ENCODE peak calls at places on chromosomes 2 and 18, in seven cellular contexts. V is IMR-90, Y is H1, G is neuronal stem cell, L is mesenchymal stem cell, M is H9, D is mesendoderm. E is an unnamed sample.

GRCh38 chr2:239339726-239340654 is 60.8 kb downstream of the HDAC4 start:
- DNase-seq in V (no peak), Y (no peak), G (no peak), L (no peak), M (no peak), D (no peak), E (no peak)

GRCh38 chr18:23864620-23865019 is 149.9 kb upstream of the TTC39C start:
- DNase-seq in V (no peak), Y (no peak), G (no peak), L (no peak), M (no peak), D (no peak), E (peak)

GRCh38 chr2:175964195-175964594 is 37.9 kb downstream of the LNPK start:
- DNase-seq in V (no peak), Y (no peak), G (no peak), L (no peak), M (no peak), D (no peak), E (no peak)

GRCh38 chr2:180706694-180707093 is 273.7 kb upstream of the UBE2E3 start:
- DNase-seq in V (no peak), Y (no peak), G (no peak), L (peak), M (no peak), D (peak), E (no peak)

GRCh38 chr18:5975111-5975622 is 79.8 kb upstream of the TMEM200C start:
- DNase-seq in V (peak), Y (no peak), G (no peak), L (peak), M (no peak), D (peak), E (no peak)

GRCh38 chr2:170928036-170928823 is 823 bp upstream of the GORASP2 start:
- DNase-seq in V (peak), Y (no peak), G (no peak), L (no peak), M (peak), D (peak), E (peak)

GRCh38 chr2:214649440-214650205 is 159.9 kb downstream of the BARD1 start:
- DNase-seq in V (peak), Y (no peak), G (no peak), L (peak), M (no peak), D (no peak), E (no peak)

GRCh38 chr2:160334028-160334729 is 134.1 kb upstream of the ITGB6 start:
- DNase-seq in V (peak), Y (no peak), G (no peak), L (peak), M (no peak), D (no peak), E (peak)

GRCh38 chr18:50607374-50607933 is 47.6 kb downstream of the MAPK4 start:
- DNase-seq in V (no peak), Y (no peak), G (no peak), L (no peak), M (no peak), D (no peak), E (peak)

GRCh38 chr2:20622731-20623130 is 28.2 kb downstream of the HS1BP3 start:
- DNase-seq in V (no peak), Y (no peak), G (no peak), L (no peak), M (no peak), D (no peak), E (no peak)

GRCh38 chr18:48023334-48024008 is 93.0 kb upstream of the SMAD2 start:
- DNase-seq in V (peak), Y (peak), G (peak), L (peak), M (peak), D (peak), E (no peak)

GRCh38 chr2:95074663-95075439 is 46.8 kb downstream of the MRPS5 start:
- DNase-seq in V (no peak), Y (no peak), G (no peak), L (no peak), M (no peak), D (no peak), E (no peak)

GRCh38 chr2:85550476-85550875 is 10.8 kb downstream of the GGCX start:
- DNase-seq in V (no peak), Y (no peak), G (no peak), L (no peak), M (no peak), D (no peak), E (no peak)

GRCh38 chr2:231016576-231017249 is 20.6 kb upstream of the C2orf72 start:
- DNase-seq in V (no peak), Y (no peak), G (no peak), L (no peak), M (no peak), D (no peak), E (peak)

GRCh38 chr2:223222397-223222796 is 170.4 kb downstream of the KCNE4 start:
- DNase-seq in V (no peak), Y (no peak), G (no peak), L (no peak), M (no peak), D (no peak), E (no peak)

GRCh38 chr2:171161425-171162289 is 964 bp upstream of the TLK1 start:
- DNase-seq in V (no peak), Y (no peak), G (no peak), L (no peak), M (no peak), D (no peak), E (no peak)

GRCh38 chr2:76953733-76954347 is 568.3 kb downstream of the LRRTM4 start:
- DNase-seq in V (peak), Y (peak), G (peak), L (peak), M (peak), D (peak), E (peak)

GRCh38 chr2:69517410-69517809 is 80.2 kb upstream of the NFU1 start:
- DNase-seq in V (peak), Y (no peak), G (no peak), L (no peak), M (no peak), D (no peak), E (no peak)

GRCh38 chr2:117551858-117552257 is 262.6 kb upstream of the DDX18 start:
- DNase-seq in V (no peak), Y (no peak), G (no peak), L (no peak), M (no peak), D (peak), E (peak)

GRCh38 chr18:35282353-35282752 is 7.7 kb downstream of the ZSCAN30 start:
- DNase-seq in V (peak), Y (no peak), G (no peak), L (peak), M (no peak), D (no peak), E (no peak)

GRCh38 chr2:114507744-114508143 is 65.3 kb downstream of the DPP10 start:
- DNase-seq in V (no peak), Y (no peak), G (no peak), L (no peak), M (no peak), D (no peak), E (no peak)

GRCh38 chr2:11695576-11695975 is 25.6 kb upstream of the NTSR2 start:
- DNase-seq in V (no peak), Y (no peak), G (no peak), L (no peak), M (no peak), D (no peak), E (no peak)

GRCh38 chr2:11697103-11697871 is 27.3 kb upstream of the NTSR2 start:
- DNase-seq in V (peak), Y (no peak), G (no peak), L (peak), M (no peak), D (no peak), E (no peak)

GRCh38 chr2:11696736-11697102 is 26.7 kb upstream of the NTSR2 start:
- DNase-seq in V (no peak), Y (no peak), G (no peak), L (no peak), M (no peak), D (no peak), E (no peak)

GRCh38 chr2:11691071-11691660 is 21.2 kb upstream of the NTSR2 start:
- DNase-seq in V (no peak), Y (no peak), G (no peak), L (no peak), M (no peak), D (no peak), E (no peak)

GRCh38 chr2:11692966-11693521 is 23.0 kb upstream of the NTSR2 start:
- DNase-seq in V (peak), Y (peak), G (peak), L (peak), M (peak), D (peak), E (peak)
- H3K18ac ChIP-seq in V (no peak), Y (no peak), G (no peak), L (no peak), M (no peak), D (no peak), E (no peak)

GRCh38 chr2:25664531-25665307 is 8.7 kb downstream of the DTNB start:
- DNase-seq in V (peak), Y (peak), G (peak), L (peak), M (peak), D (peak), E (peak)
- H3K27ac ChIP-seq in V (no peak), Y (no peak), G (no peak), L (no peak), M (no peak), D (no peak), E (no peak)

GRCh38 chr2:165632594-165632993 is 161.5 kb downstream of the GALNT3 start:
- DNase-seq in V (no peak), Y (no peak), G (no peak), L (no peak), M (no peak), D (no peak), E (no peak)

GRCh38 chr2:165633431-165633830 is 160.6 kb downstream of the GALNT3 start:
- DNase-seq in V (no peak), Y (no peak), G (peak), L (no peak), M (no peak), D (peak), E (no peak)

GRCh38 chr2:165627463-165627862 is 158.0 kb downstream of the CSRNP3 start:
- DNase-seq in V (peak), Y (no peak), G (no peak), L (peak), M (no peak), D (no peak), E (no peak)

GRCh38 chr2:165630276-165630675 is 160.8 kb downstream of the CSRNP3 start:
- DNase-seq in V (no peak), Y (no peak), G (no peak), L (no peak), M (no peak), D (no peak), E (no peak)

GRCh38 chr2:165629776-165630175 is 160.3 kb downstream of the CSRNP3 start:
- DNase-seq in V (no peak), Y (no peak), G (no peak), L (no peak), M (no peak), D (no peak), E (no peak)
- H3K9ac ChIP-seq in V (no peak), Y (no peak), G (no peak), L (no peak), M (no peak), D (no peak), E (no peak)

DNA sequence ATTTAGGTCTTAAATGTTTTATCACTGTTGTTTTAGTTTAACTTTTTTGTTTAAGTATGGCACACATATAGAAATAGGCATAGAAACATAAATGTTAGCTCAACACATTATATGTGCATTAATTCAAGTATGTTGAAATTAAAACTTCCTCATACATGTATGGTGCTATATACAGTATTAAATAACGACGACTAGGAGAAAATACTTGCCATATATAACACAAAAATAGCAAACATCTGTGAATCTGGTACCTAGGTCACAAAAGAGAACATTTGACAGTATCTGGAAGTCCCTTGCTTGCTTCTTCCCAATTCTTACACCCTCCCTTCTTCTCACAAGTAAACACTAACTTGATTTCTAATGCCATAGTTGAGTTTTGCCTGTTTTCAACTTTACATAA is 38.4 kb downstream of the ZNF638 start:
- DNase-seq in V (no peak), Y (no peak), G (no peak), L (no peak), M (no peak), D (no peak), E (no peak)
- H3K18ac ChIP-seq in V (no peak), Y (no peak), G (no peak), L (no peak), M (no peak), D (no peak), E (no peak)

DNA sequence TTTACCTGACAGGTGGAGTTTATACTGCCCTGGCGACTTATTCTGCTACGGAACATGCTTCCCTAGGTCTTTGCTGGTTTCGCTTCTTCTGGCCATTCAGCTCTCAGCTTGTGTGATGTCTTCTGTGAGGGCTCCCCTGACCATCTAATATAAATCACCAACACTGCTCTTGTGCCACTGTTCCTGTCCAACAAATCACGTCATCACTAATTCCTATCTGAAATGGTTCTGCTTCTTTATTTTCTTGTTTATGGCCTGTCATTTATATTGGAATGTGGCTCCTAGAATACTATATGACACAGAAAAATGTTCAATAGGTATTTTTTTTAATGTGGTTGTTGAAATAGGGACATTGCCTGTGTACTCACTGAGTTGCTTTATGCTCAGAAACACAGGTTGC is 171.5 kb downstream of the CD8B2 start:
- DNase-seq in V (no peak), Y (no peak), G (no peak), L (no peak), M (no peak), D (no peak), E (no peak)
- H3K27ac ChIP-seq in V (no peak), Y (no peak), G (no peak), L (no peak), M (no peak), D (no peak), E (no peak)

E was measured in trophoblast cell.